ENCODE peak calls at places on chromosome X, in four cellular contexts. N is DND-41; I is sigmoid colon; P is stimulated activated CD4-positive, alpha-beta T cell treated with anti-CD3 and anti-CD28 coated beads, TNF-alpha, amount 100 ng/mL, for 1 hour. L is an unnamed sample.

GRCh38 chrX:115178473-115178872 is 10.7 kb upstream of the RBMXL3 start:
- DNase-seq in P (no peak), N (no peak), I (no peak), L (no peak)

GRCh38 chrX:97547873-97548578 is 664.3 kb downstream of the RPA4 start:
- DNase-seq in P (no peak), N (no peak), I (no peak), L (peak; percentile 3)

GRCh38 chrX:54043696-54044125 is 562 bp downstream of the PHF8 start:
- DNase-seq in N (peak; percentile 40), P (peak; percentile 18), I (no peak), L (peak; percentile 29)

GRCh38 chrX:115665122-115665521 is 104.1 kb downstream of the PLS3 start:
- DNase-seq in I (no peak), N (no peak), P (no peak), L (no peak)

GRCh38 chrX:150306002-150306401 is 57.1 kb upstream of the MAMLD1 start:
- DNase-seq in I (no peak), P (no peak), N (no peak), L (no peak)

GRCh38 chrX:19334945-19335626 is 8.6 kb upstream of the PDHA1 start:
- DNase-seq in N (peak; percentile 24), I (no peak), P (no peak), L (peak; percentile 16)

GRCh38 chrX:50941638-50942037 is 31.1 kb downstream of the BMP15 start:
- DNase-seq in I (no peak), P (no peak), N (no peak), L (peak; percentile 1)

GRCh38 chrX:19343085-19343461 is 654 bp upstream of the PDHA1 start:
- DNase-seq in I (no peak), N (no peak), P (no peak), L (peak; percentile 17)

GRCh38 chrX:115318139-115318538 is 28.6 kb downstream of the LUZP4 start:
- DNase-seq in P (no peak), N (no peak), I (no peak), L (no peak)

GRCh38 chrX:17405225-17405969 is 30.4 kb downstream of the NHS start:
- DNase-seq in N (no peak), I (no peak), P (no peak), L (peak; percentile 44)

GRCh38 chrX:22069586-22069985 is 37.5 kb downstream of the PHEX start:
- DNase-seq in N (no peak), P (no peak), I (no peak), L (no peak)

GRCh38 chrX:21837056-21837455 is 2.4 kb upstream of the MBTPS2 start:
- DNase-seq in N (no peak), I (no peak), P (no peak), L (no peak)